ENCODE peak calls at places on chromosomes 11 and 22, in seven cellular contexts. P, H, L, U, Y, X and C are unnamed samples.
A peak's percentile ranks its signal among the peaks of the same experiment; 100 is the strongest.

GRCh38 chr11:76049506-76049905 is 156.8 kb downstream of the WNT11 start:
- DNase-seq in U (no peak), X (no peak), P (no peak), Y (no peak), L (no peak), H (no peak), C (no peak)

GRCh38 chr11:9861860-9862725 is 198.2 kb downstream of the SWAP70 start:
- DNase-seq in P (peak; percentile 57), L (peak; percentile 81), U (peak; percentile 2), X (peak; percentile 83), H (peak; percentile 57), Y (peak; percentile 74), C (peak; percentile 74)

GRCh38 chr22:47386812-47387510 is 624.5 kb downstream of the TBC1D22A start:
- DNase-seq in Y (no peak), P (no peak), H (no peak), L (no peak), U (no peak), X (no peak), C (no peak)

GRCh38 chr22:31736458-31736857 is 13.5 kb downstream of the PRR14L start:
- DNase-seq in Y (no peak), L (no peak), U (no peak), X (no peak), P (no peak), H (no peak), C (no peak)

GRCh38 chr11:97937501-97937900 is 1083.2 kb upstream of the CNTN5 start:
- DNase-seq in L (no peak), H (no peak), X (peak; percentile 35), U (no peak), P (no peak), Y (no peak), C (peak; percentile 6)

GRCh38 chr11:2990617-2991476 is 1.3 kb downstream of the NAP1L4 start:
- DNase-seq in P (no peak), H (no peak), Y (no peak), L (peak; percentile 77), U (no peak), X (no peak), C (peak; percentile 45)

GRCh38 chr11:102306048-102306575 is 11.2 kb upstream of the BIRC3 start:
- DNase-seq in L (peak; percentile 91), Y (no peak), P (no peak), X (no peak), H (no peak), U (no peak), C (no peak)

GRCh38 chr22:47309476-47309875 is 547.0 kb downstream of the TBC1D22A start:
- DNase-seq in P (no peak), Y (no peak), H (no peak), X (no peak), L (no peak), U (no peak), C (no peak)

GRCh38 chr22:49566141-49566541 is 261.5 kb downstream of the BRD1 start:
- DNase-seq in P (no peak), U (no peak), Y (no peak), H (no peak), L (peak; percentile 19), X (no peak), C (no peak)

GRCh38 chr11:57379732-57380131 is 1.2 kb downstream of the PRG3 start:
- DNase-seq in X (peak; percentile 24), H (no peak), L (no peak), U (no peak), P (no peak), Y (no peak), C (peak; percentile 25)

GRCh38 chr22:38468761-38469305 is 937 bp downstream of the KDELR3 start:
- DNase-seq in X (no peak), H (no peak), P (no peak), Y (no peak), L (no peak), U (no peak), C (no peak)

GRCh38 chr11:10309163-10310093 is 4.6 kb downstream of the ADM start:
- DNase-seq in Y (no peak), P (peak; percentile 89), H (peak; percentile 40), U (no peak), X (peak; percentile 94), L (peak; percentile 62), C (peak; percentile 67)

GRCh38 chr22:30307026-30307574 is 17.8 kb upstream of the CASTOR1 start:
- DNase-seq in P (no peak), U (no peak), X (no peak), Y (no peak), L (no peak), H (no peak), C (no peak)

GRCh38 chr11:117642396-117642795 is 154.6 kb downstream of the DSCAML1 start:
- DNase-seq in U (no peak), P (no peak), L (no peak), H (no peak), X (no peak), Y (no peak), C (no peak)

GRCh38 chr11:59783632-59784090 is 26.9 kb downstream of the MRPL16 start:
- DNase-seq in L (no peak), X (no peak), Y (no peak), H (no peak), P (no peak), U (no peak), C (no peak)

GRCh38 chr11:16607675-16608644 is 130.5 kb upstream of the C11orf58 start:
- DNase-seq in X (peak; percentile 51), Y (no peak), P (peak; percentile 85), L (peak; percentile 61), H (no peak), U (no peak), C (peak; percentile 21)

GRCh38 chr11:70912226-70912840 is 340.0 kb downstream of the SHANK2 start:
- DNase-seq in L (no peak), H (no peak), P (no peak), U (no peak), X (no peak), Y (no peak), C (no peak)

GRCh38 chr11:64971421-64972233 is at the start of gene MAJIN:
- DNase-seq in L (peak; percentile 93), X (peak; percentile 83), P (peak; percentile 95), H (peak; percentile 61), Y (peak; percentile 18), U (peak; percentile 76), C (peak; percentile 90)

GRCh38 chr11:36251716-36252307 is 37.4 kb downstream of the COMMD9 start:
- DNase-seq in X (no peak), U (no peak), L (no peak), H (no peak), Y (no peak), P (no peak), C (no peak)

GRCh38 chr11:128865490-128865889 is 1.6 kb downstream of the KCNJ1 start:
- DNase-seq in P (no peak), H (no peak), L (peak; percentile 9), X (no peak), U (no peak), Y (no peak), C (no peak)

GRCh38 chr11:6646631-6647281 is 8.9 kb downstream of the DCHS1 start:
- DNase-seq in Y (no peak), P (no peak), L (peak; percentile 70), U (no peak), H (peak; percentile 88), X (peak; percentile 54), C (no peak)

GRCh38 chr11:62500066-62501035 is 46.3 kb downstream of the AHNAK start:
- DNase-seq in U (no peak), P (no peak), Y (no peak), L (no peak), H (no peak), X (no peak), C (no peak)

GRCh38 chr11:68841718-68842426 is at the start of gene CPT1A:
- DNase-seq in P (peak; percentile 85), Y (no peak), H (peak; percentile 72), L (peak; percentile 92), X (peak; percentile 78), U (peak; percentile 66), C (peak; percentile 62)

GRCh38 chr11:68843703-68844312 is 2.1 kb upstream of the CPT1A start:
- DNase-seq in L (peak; percentile 95), H (peak; percentile 42), X (peak; percentile 56), P (peak; percentile 78), U (peak; percentile 63), Y (no peak), C (no peak)

GRCh38 chr11:68842427-68843051 is 823 bp upstream of the CPT1A start:
- DNase-seq in P (no peak), X (no peak), Y (no peak), H (no peak), L (no peak), U (no peak), C (no peak)

GRCh38 chr11:68844376-68844775 is 2.7 kb upstream of the CPT1A start:
- DNase-seq in P (no peak), L (no peak), X (no peak), H (no peak), Y (no peak), U (no peak), C (no peak)

GRCh38 chr11:68843052-68843561 is 1.4 kb upstream of the CPT1A start:
- DNase-seq in U (peak; percentile 44), X (peak; percentile 49), P (no peak), H (peak; percentile 54), L (peak; percentile 77), Y (no peak), C (peak; percentile 37)
- H3K4me3 ChIP-seq in U (peak overlapping the region; percentile 87), X (peak overlapping the region; percentile 45), P (peak overlapping the region; percentile 80), H (peak overlapping the region; percentile 59), L (peak overlapping the region; percentile 88), Y (peak overlapping the region; percentile 70), C (peak overlapping the region; percentile 32)

DNA sequence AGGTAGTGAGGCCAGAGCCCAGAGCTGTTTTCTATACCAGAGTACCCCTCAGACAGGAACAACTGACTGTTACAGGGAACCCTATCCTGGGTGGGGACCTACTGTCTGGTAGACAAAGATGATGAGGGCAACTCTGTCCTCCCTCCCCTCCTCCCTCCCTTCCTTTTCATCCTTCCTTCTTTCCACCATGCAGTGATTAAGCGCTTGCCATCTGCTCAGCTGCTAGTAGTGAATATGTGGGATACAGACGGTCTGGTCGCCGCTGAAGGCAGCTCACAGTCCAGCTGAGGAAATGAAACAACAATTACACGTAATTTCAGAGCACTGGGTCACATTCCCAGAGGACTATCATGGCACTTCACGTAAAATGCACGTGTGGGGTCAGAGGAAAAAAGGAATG is 597.1 kb downstream of the BUD13 start:
- DNase-seq in U (no peak), P (no peak), L (no peak), H (no peak), X (no peak), Y (no peak), C (no peak)
- H3K4me3 ChIP-seq in U (no peak overlapping the region), P (no peak overlapping the region), L (no peak overlapping the region), H (no peak overlapping the region), X (no peak overlapping the region), Y (no peak overlapping the region), C (no peak overlapping the region)

DNA sequence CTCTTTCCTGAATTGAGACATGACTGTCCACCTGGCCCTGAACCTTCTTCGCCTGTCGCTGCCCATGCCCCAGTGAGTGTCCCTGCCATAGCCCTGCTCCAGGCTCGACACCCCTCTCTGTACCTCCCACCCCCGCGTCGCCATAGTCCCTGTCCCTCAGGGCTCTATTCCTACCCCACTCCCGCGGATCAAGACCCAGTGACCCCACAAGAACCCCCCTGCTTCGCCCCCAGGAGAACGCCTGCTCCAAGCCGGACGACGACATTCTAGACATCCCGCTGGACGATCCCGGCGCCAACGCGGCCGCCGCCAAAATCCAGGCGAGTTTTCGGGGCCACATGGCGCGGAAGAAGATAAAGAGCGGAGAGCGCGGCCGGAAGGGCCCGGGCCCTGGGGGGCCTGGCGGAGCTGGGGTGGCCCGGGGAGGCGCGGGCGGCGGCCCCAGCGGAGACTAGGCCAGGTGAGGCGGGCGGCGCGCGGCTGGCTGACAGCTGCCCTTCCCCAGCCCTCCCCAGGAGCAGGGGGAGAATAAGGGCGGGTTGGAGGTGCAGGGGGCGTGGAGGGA is 5.6 kb downstream of the NRGN start:
- DNase-seq in L (no peak), X (no peak), Y (no peak), U (no peak), P (no peak), H (no peak), C (no peak)
- H3K4me3 ChIP-seq in L (peak overlapping the region; percentile 64), X (no peak overlapping the region), Y (peak overlapping the region; percentile 80), U (no peak overlapping the region), P (no peak overlapping the region), H (no peak overlapping the region), C (no peak overlapping the region)

GRCh38 chr11:119726585-119727522 is 2.1 kb downstream of the NECTIN1 start:
- DNase-seq in H (no peak), X (no peak), Y (no peak), P (no peak), L (no peak), U (no peak), C (no peak)
- H3K4me3 ChIP-seq in H (peak overlapping the region; percentile 66), X (peak overlapping the region; percentile 63), Y (peak overlapping the region; percentile 51), P (peak overlapping the region; percentile 86), L (peak overlapping the region; percentile 79), U (no peak overlapping the region), C (peak overlapping the region; percentile 65)